ENCODE peak calls at places on chromosome 20, in four cellular contexts. P is IMR-90, F is H1, A is H9. Z is an unnamed sample.
A peak's percentile ranks its signal among the peaks of the same experiment; 100 is the strongest.

GRCh38 chr20:54132612-54133433 is 41.0 kb downstream of the CYP24A1 start:
- DNase-seq in P (peak; percentile 98), F (no peak), A (peak; percentile 40), Z (peak; percentile 82)

GRCh38 chr20:53547664-53548239 is 45.9 kb downstream of the ZNF217 start:
- DNase-seq in P (peak; percentile 76), F (peak; percentile 9), A (peak; percentile 61), Z (peak; percentile 78)

GRCh38 chr20:38873050-38873581 is 53.1 kb upstream of the FAM83D start:
- DNase-seq in P (no peak), F (no peak), A (no peak), Z (no peak)

GRCh38 chr20:64239449-64240242 is 15.9 kb upstream of the PCMTD2 start:
- DNase-seq in P (no peak), F (no peak), A (no peak), Z (no peak)

GRCh38 chr20:33659341-33660034 is 2.6 kb upstream of the C20orf144 start:
- DNase-seq in P (no peak), F (no peak), A (no peak), Z (no peak)

GRCh38 chr20:44428174-44429016 is 47.3 kb upstream of the TTPAL start:
- DNase-seq in P (no peak), F (no peak), A (no peak), Z (no peak)

GRCh38 chr20:40688129-40689099 is 622 bp downstream of the MAFB start:
- DNase-seq in P (peak; percentile 1), F (no peak), A (peak; percentile 39), Z (no peak)

GRCh38 chr20:13412806-13413445 is 191.9 kb downstream of the ISM1 start:
- DNase-seq in P (peak; percentile 15), F (no peak), A (no peak), Z (peak; percentile 28)

GRCh38 chr20:20322912-20323311 is 45.0 kb upstream of the INSM1 start:
- DNase-seq in P (no peak), F (no peak), A (no peak), Z (no peak)

GRCh38 chr20:38728237-38728761 is 4.0 kb downstream of the SLC32A1 start:
- DNase-seq in P (no peak), F (no peak), A (peak; percentile 66), Z (peak; percentile 54)

GRCh38 chr20:59525500-59526241 is 78.7 kb upstream of the PHACTR3 start:
- DNase-seq in P (peak; percentile 13), F (no peak), A (peak; percentile 84), Z (peak; percentile 71)

GRCh38 chr20:237479-237878 is 10.4 kb downstream of the DEFB129 start:
- DNase-seq in P (peak; percentile 5), F (no peak), A (no peak), Z (no peak)

GRCh38 chr20:19322061-19322985 is 109.9 kb downstream of the SLC24A3 start:
- DNase-seq in P (no peak), F (no peak), A (no peak), Z (no peak)

GRCh38 chr20:2101935-2102584 is 433 bp downstream of the STK35 start:
- DNase-seq in P (peak; percentile 91), F (peak; percentile 71), A (peak; percentile 92), Z (peak; percentile 97)

GRCh38 chr20:2101057-2101934 is at the start of gene STK35:
- DNase-seq in P (no peak), F (no peak), A (peak; percentile 72), Z (peak; percentile 76)

GRCh38 chr20:2104236-2104635 is 2.6 kb downstream of the STK35 start:
- DNase-seq in P (no peak), F (no peak), A (no peak), Z (no peak)

GRCh38 chr20:2102585-2103453 is 1.2 kb downstream of the STK35 start:
- DNase-seq in P (peak; percentile 80), F (peak; percentile 29), A (peak; percentile 81), Z (peak; percentile 93)

GRCh38 chr20:2103454-2104153 is 2.0 kb downstream of the STK35 start:
- DNase-seq in P (no peak), F (no peak), A (no peak), Z (no peak)
- H3K4ac ChIP-seq in P (peak overlapping the region; percentile 91), F (no peak overlapping the region), A (no peak overlapping the region), Z (no peak overlapping the region)

GRCh38 chr20:62953167-62953838 is 794 bp downstream of the SLC17A9 start:
- DNase-seq in P (no peak), F (no peak), A (no peak), Z (peak; percentile 46)
- H2BK5ac ChIP-seq in P (peak overlapping the region; percentile 46), F (peak overlapping the region; percentile 56), A (no peak overlapping the region), Z (no peak overlapping the region)

GRCh38 chr20:8853805-8854338 is 215.0 kb upstream of the PLCB4 start:
- DNase-seq in P (peak; percentile 84), F (no peak), A (peak; percentile 42), Z (peak; percentile 85)
- H4K5ac ChIP-seq in P (peak overlapping the region; percentile 88), F (no peak overlapping the region), A (no peak overlapping the region), Z (no peak overlapping the region)

DNA sequence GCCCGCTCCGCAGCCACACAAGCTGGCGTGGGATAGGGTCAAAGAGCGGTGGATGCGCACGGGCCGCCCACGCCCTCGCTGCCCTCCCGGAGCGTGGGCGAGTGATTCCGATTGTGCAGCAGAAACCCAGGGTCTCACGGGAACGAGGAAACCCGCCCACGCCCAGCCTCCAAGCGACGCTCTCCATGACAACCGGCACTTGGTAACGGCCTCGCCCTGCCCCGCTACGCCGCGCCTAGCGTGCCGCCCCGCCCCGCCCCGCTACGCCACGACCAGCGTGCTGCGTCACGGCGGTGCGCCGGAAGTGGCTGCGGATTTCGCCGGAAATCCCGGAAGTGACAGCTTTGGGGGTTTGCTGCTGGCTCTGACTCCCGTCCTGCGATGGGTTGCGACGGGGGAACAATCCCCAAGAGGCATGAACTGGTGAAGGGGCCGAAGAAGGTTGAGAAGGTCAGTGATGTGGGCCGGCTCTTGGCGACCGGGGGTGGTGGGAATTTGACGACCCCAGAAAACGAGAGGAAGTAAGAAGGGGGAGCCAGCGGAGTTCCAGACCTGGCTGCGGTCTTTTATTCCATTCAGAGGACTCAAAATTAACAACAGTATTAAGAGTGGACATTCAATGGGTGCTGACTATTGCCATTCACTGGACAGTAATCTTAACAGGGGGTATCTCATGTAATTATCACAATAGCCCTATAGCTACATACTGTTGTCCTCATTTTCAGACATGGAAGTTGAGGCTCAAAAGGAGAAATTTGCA is at the start of gene RTF2:
- DNase-seq in P (peak; percentile 96), F (peak; percentile 33), A (peak; percentile 94), Z (peak; percentile 94)
- H3K4ac ChIP-seq in P (peak within 1 kb of the TSS; percentile 85), F (no peak within 1 kb of the TSS), A (no peak within 1 kb of the TSS), Z (no peak within 1 kb of the TSS)

GRCh38 chr20:56827763-56828162 is 198.7 kb downstream of the TFAP2C start:
- DNase-seq in P (no peak), F (no peak), A (no peak), Z (no peak)
- H2BK5ac ChIP-seq in P (no peak overlapping the region), F (no peak overlapping the region), A (no peak overlapping the region), Z (no peak overlapping the region)

DNA sequence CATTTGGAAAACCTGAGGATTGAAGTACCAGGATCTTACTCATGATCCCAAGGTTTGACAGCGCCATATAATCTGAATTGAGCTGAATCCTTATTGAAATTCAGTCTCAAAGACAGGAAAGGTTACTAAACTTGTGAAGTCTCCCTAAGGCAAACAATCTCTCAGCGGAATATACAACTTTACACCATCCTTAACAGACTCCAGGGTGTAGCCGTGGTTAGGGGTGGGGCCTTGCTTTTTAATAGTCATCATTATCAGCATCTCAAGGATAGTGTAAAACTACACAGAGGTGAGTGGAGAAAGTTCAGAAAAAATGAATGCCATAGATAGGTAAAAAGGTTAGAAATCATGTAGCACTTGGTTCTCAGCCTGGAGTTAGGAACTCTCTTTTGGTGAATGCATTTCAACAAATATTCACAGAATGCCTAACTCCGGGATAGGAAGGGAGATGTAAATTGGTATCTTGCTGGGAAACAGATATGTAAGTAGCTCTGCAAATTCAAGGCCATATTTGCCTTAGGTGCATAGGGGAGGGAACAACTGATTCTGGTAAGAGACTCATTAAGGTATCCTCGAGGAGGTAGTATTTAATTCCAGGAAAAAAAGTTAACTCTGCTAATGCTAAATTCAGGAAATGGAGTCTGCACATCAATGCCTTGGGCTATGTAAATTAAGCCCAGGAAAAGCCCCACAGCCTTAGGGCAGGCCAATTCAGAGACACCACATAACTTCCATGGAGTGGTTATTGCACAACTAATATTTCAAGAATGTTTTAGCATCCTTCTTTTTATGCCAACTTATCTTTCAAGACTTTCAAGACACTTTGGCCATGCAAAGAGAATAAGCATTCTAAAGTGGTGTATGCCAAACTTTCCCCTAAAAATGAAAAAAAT is 61.6 kb downstream of the SNAP25 start:
- DNase-seq in P (peak; percentile 11), F (no peak), A (no peak), Z (peak; percentile 87)
- H4K5ac ChIP-seq in P (no peak overlapping the region), F (no peak overlapping the region), A (no peak overlapping the region), Z (no peak overlapping the region)

DNA sequence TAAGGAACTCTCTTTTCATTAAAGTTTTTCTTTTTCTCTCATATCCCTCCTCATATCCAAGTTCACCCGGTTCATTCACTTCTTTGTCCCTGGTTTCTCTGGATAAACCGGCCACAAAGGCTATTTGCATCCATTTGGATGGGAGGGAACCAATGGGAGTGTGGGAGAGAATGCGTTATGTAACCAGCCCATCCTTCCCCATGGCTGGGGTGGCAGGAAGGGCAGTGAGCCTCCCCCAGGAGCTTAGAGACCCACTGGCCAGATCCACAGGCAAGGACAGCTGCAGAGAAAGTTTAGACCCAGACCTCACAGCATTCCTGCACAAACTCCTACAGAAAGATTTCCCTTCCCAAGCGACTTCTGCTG is 10.7 kb downstream of the CASS4 start:
- DNase-seq in P (peak; percentile 33), F (no peak), A (no peak), Z (no peak)
- H3K4ac ChIP-seq in P (peak overlapping the region; percentile 97), F (no peak overlapping the region), A (no peak overlapping the region), Z (no peak overlapping the region)

Z was measured in mesendoderm.